ENCODE peak calls at places on chromosomes 13 and 19, in six cellular contexts. W, K, M, L, C and H are unnamed samples.

GRCh38 chr19:10238172-10238783 is 7.1 kb upstream of the S1PR2 start:
- DNase-seq in W (peak), K (no peak), M (no peak), L (peak), C (peak), H (no peak)

GRCh38 chr13:97101912-97102311 is 107.6 kb upstream of the OXGR1 start:
- DNase-seq in W (no peak), K (no peak), M (no peak), L (no peak), C (no peak), H (no peak)

GRCh38 chr19:54114340-54114826 is 1.1 kb downstream of the TFPT start:
- DNase-seq in W (peak), K (no peak), M (no peak), L (no peak), C (peak), H (no peak)

GRCh38 chr19:10113592-10113963 is 2.1 kb downstream of the P2RY11 start:
- DNase-seq in W (no peak), K (no peak), M (no peak), L (no peak), C (no peak), H (peak)

GRCh38 chr13:52850396-52851152 is 2.1 kb upstream of the PCDH8 start:
- DNase-seq in W (peak), K (no peak), M (peak), L (peak), C (peak), H (no peak)

GRCh38 chr19:47228937-47229673 is 1.9 kb downstream of the BBC3 start:
- DNase-seq in W (no peak), K (no peak), M (no peak), L (no peak), C (peak), H (no peak)

GRCh38 chr13:113657851-113658741 is at the start of gene ATP4B:
- DNase-seq in W (no peak), K (no peak), M (peak), L (no peak), C (no peak), H (no peak)

GRCh38 chr13:112554214-112554850 is 33.6 kb downstream of the TUBGCP3 start:
- DNase-seq in W (no peak), K (no peak), M (no peak), L (no peak), C (no peak), H (no peak)

GRCh38 chr13:31978021-31978420 is 53.6 kb upstream of the FRY start:
- DNase-seq in W (no peak), K (no peak), M (no peak), L (no peak), C (no peak), H (no peak)

GRCh38 chr19:39351537-39352037 is 9.4 kb downstream of the SAMD4B start:
- DNase-seq in W (no peak), K (no peak), M (no peak), L (no peak), C (peak), H (no peak)

GRCh38 chr13:57633950-57634828 is 2.6 kb downstream of the PCDH17 start:
- DNase-seq in W (peak), K (no peak), M (no peak), L (no peak), C (no peak), H (no peak)
- TF ChIP-seq CTCF in W (no peak), K (no peak), M (no peak), L (no peak), C (peak), H (peak)

DNA sequence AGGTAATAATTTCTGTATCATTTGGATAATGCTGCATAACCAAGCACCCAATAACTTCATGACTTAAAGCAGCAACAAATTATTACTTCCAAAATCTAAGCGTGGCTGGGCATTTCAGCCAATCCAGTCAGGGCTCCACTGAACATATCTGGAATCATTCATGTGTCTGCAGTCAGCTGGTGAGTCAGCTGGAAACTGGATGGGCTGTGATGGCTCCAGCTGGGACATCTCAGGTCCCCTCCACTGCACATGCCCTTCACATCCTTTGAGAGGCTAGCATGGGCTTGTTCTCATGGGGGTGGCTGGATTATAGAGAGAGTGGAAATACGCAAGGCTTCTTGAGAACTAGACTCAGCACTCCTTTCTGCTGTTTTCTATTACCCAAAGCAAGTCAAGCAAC is 961.9 kb downstream of the DIAPH3 start:
- DNase-seq in W (no peak), K (no peak), M (no peak), L (no peak), C (peak), H (no peak)
- TF ChIP-seq CTCF in W (no peak), K (no peak), M (no peak), L (no peak), C (no peak), H (no peak)

GRCh38 chr13:107585466-107585865 is 629.9 kb downstream of the LIG4 start:
- DNase-seq in W (no peak), K (no peak), M (no peak), L (no peak), C (peak), H (no peak)

GRCh38 chr13:107586216-107586615 is 629.1 kb downstream of the LIG4 start:
- DNase-seq in W (no peak), K (no peak), M (no peak), L (no peak), C (peak), H (no peak)

GRCh38 chr13:107587681-107588080 is 627.7 kb downstream of the LIG4 start:
- DNase-seq in W (no peak), K (no peak), M (no peak), L (no peak), C (no peak), H (no peak)

GRCh38 chr13:107581009-107581408 is 634.3 kb downstream of the LIG4 start:
- DNase-seq in W (no peak), K (no peak), M (no peak), L (no peak), C (no peak), H (no peak)

DNA sequence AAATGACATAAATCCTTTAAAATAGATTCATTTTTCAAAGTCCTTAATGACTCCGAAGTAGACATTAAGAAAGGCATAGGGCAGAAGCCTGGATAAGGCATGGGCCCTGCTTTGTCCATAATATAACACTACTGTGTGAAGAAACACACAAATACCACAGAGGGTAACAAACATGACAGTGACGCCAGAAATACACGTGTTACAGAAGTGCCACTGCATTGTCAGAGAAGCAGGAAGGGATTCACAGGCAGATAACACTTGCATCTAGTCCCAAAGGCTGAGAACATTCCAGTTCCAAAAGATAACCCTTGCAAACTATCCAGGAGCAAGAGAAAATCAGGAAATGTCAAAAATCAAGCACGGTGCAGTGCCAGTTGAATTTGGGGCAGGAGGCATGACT is 633.2 kb downstream of the LIG4 start:
- DNase-seq in W (no peak), K (no peak), M (no peak), L (no peak), C (no peak), H (no peak)
- TF ChIP-seq CTCF in W (no peak), K (no peak), M (no peak), L (no peak), C (no peak), H (no peak)

DNA sequence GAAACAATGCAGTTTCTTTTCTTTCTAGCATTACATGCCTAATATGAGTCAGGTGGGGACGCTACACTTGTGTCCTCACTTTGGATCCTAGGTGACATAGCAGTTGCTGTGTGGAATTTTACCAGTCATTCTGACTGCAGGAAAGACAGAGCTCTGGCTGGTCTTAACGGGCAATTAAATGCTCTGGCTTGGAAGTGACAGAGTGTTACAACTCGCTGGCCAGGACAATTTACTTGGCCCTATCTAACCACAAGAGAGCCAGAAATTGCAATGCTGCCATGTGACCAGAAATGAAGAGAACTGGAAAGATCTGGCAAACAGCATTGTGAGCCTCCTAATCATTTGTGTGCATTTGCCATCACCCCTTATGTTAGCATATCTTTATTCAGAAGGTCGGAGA is 351.1 kb downstream of the DCT start:
- DNase-seq in W (peak), K (no peak), M (peak), L (peak), C (no peak), H (no peak)
- TF ChIP-seq CTCF in W (no peak), K (no peak), M (no peak), L (no peak), C (no peak), H (no peak)

GRCh38 chr19:45847661-45848060 is 15.3 kb downstream of the SYMPK start:
- DNase-seq in W (no peak), K (no peak), M (no peak), L (no peak), C (no peak), H (no peak)

GRCh38 chr19:45854167-45854778 is 8.7 kb downstream of the SYMPK start:
- DNase-seq in W (no peak), K (no peak), M (no peak), L (no peak), C (no peak), H (no peak)

GRCh38 chr19:45852941-45853340 is 10.0 kb downstream of the SYMPK start:
- DNase-seq in W (no peak), K (no peak), M (no peak), L (no peak), C (no peak), H (no peak)

GRCh38 chr19:45852145-45852750 is 10.7 kb downstream of the SYMPK start:
- DNase-seq in W (no peak), K (no peak), M (no peak), L (no peak), C (no peak), H (no peak)

GRCh38 chr19:45848922-45849321 is 14.0 kb downstream of the SYMPK start:
- DNase-seq in W (no peak), K (no peak), M (no peak), L (no peak), C (no peak), H (no peak)
- TF ChIP-seq CTCF in W (no peak), K (peak), M (no peak), L (no peak), C (peak), H (no peak)

DNA sequence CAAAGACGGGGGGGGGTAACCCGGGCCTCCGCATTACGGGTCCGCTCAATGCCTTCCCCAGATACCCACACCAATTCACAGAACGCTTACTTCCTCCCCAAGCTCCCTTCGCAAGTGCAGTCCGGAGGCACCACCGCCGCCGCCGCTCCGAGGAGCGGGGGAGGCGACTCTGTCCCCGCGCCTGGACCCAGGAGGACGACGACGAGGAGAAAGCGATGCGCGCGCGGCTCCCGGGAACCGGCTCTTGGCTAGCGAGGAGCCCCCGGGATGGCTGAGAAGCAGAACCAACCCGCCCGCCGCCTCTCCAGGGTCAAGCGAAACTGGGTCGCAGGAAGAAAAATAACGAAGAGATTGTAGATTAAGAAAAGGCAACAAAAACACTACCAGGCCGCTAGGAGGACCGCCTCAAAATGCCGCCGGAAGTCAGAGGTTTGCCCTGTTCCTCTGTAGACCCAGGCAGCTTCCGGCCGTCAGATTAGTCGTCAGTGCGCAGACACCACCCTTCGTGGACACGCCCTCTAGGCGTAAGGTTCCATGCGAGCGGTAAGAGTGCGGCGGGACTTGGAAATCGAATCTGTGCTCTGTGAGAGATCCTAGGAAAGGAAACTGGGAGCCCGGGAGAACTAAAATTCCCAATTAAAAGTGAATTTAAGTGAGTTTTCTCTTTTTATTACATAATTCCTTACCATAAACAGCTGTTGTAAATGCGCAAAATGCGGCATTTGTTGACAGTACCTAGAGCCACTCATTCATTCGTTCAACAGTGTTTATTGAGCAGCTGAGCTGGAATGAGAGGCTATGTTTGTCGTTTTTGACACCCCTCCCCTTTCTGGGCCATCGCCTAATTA is at the start of gene ZC3H13:
- DNase-seq in W (peak), K (peak), M (peak), L (peak), C (peak), H (peak)
- TF ChIP-seq CTCF in W (peak), K (peak), M (peak), L (no peak), C (peak), H (peak)

GRCh38 chr19:1354496-1355257 is 29.0 kb upstream of the NDUFS7 start:
- DNase-seq in W (peak), K (peak), M (peak), L (peak), C (peak), H (peak)
- TF ChIP-seq CTCF in W (no peak), K (no peak), M (peak), L (no peak), C (no peak), H (no peak)

GRCh38 chr19:18437481-18438330 is at the start of gene ISYNA1:
- DNase-seq in W (peak), K (no peak), M (no peak), L (peak), C (no peak), H (peak)
- TF ChIP-seq CTCF in W (peak), K (no peak), M (no peak), L (no peak), C (no peak), H (no peak)

GRCh38 chr13:68066879-68067513 is 836.9 kb upstream of the PCDH9 start:
- DNase-seq in W (no peak), K (no peak), M (no peak), L (no peak), C (no peak), H (no peak)

GRCh38 chr13:68063181-68063580 is 833.0 kb upstream of the PCDH9 start:
- DNase-seq in W (no peak), K (no peak), M (no peak), L (no peak), C (no peak), H (no peak)

DNA sequence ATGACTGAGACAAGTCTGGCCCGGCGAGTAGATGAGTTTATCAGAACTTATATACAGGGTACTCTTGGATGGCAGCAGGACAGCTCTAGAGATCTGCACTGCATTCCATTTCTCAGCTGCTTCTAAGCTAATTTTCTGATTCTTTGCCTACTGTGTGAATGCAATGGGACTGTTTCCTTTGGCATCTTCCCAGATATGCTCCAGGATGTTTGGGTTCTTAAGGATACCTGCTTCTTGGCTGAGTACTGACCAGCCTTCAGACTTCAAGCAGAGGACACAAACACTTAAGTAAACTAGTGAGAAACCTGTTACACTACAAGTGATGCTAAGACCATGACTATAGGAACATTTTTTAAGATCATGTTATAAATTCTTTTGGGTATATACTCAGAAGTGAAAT is 834.2 kb upstream of the PCDH9 start:
- DNase-seq in W (no peak), K (no peak), M (no peak), L (no peak), C (no peak), H (no peak)
- TF ChIP-seq CTCF in W (no peak), K (no peak), M (no peak), L (no peak), C (no peak), H (no peak)